ENCODE peak calls at places on chromosomes 16 and 17, in five cellular contexts. L, Z, D, T and W are unnamed samples.

GRCh38 chr16:48354877-48355585 is 30.2 kb downstream of the SIAH1 start:
- DNase-seq in L (no peak), Z (no peak), D (no peak), T (no peak), W (no peak)

GRCh38 chr17:82802141-82802540 is 37.7 kb downstream of the ZNF750 start:
- DNase-seq in L (no peak), Z (no peak), D (peak; percentile 2), T (no peak), W (peak; percentile 70)

GRCh38 chr16:67517661-67518423 is 10.8 kb upstream of the RIPOR1 start:
- DNase-seq in L (no peak), Z (no peak), D (no peak), T (no peak), W (no peak)

GRCh38 chr16:17836868-17837602 is 366.3 kb upstream of the XYLT1 start:
- DNase-seq in L (peak; percentile 88), Z (peak; percentile 54), D (peak; percentile 98), T (peak; percentile 57), W (no peak)

GRCh38 chr17:4920351-4921048 is 11.6 kb upstream of the GP1BA start:
- DNase-seq in L (no peak), Z (no peak), D (peak; percentile 38), T (no peak), W (peak; percentile 72)

GRCh38 chr17:2192367-2193028 is 111.1 kb downstream of the SMG6 start:
- DNase-seq in L (no peak), Z (no peak), D (peak; percentile 99), T (no peak), W (peak; percentile 87)

GRCh38 chr17:51427259-51428255 is 167.2 kb downstream of the UTP18 start:
- DNase-seq in L (no peak), Z (no peak), D (no peak), T (no peak), W (no peak)

GRCh38 chr17:75897076-75898019 is 597 bp upstream of the TRIM65 start:
- DNase-seq in L (peak; percentile 74), Z (no peak), D (no peak), T (no peak), W (no peak)

GRCh38 chr17:42340691-42341127 is 47.5 kb downstream of the STAT3 start:
- DNase-seq in L (no peak), Z (no peak), D (no peak), T (no peak), W (no peak)

GRCh38 chr16:70635356-70636016 is 10.9 kb upstream of the IL34 start:
- DNase-seq in L (no peak), Z (peak; percentile 79), D (peak; percentile 84), T (no peak), W (peak; percentile 53)

GRCh38 chr16:79970551-79971236 is 370.2 kb upstream of the MAF start:
- DNase-seq in L (no peak), Z (no peak), D (no peak), T (no peak), W (peak; percentile 8)

GRCh38 chr17:46176975-46177374 is 16.3 kb downstream of the KANSL1 start:
- DNase-seq in L (no peak), Z (no peak), D (no peak), T (no peak), W (no peak)

GRCh38 chr17:81035389-81036127 is 607 bp downstream of the BAIAP2 start:
- DNase-seq in L (no peak), Z (no peak), D (no peak), T (peak; percentile 65), W (peak; percentile 46)

GRCh38 chr17:81033535-81034167 is 1.3 kb upstream of the BAIAP2 start:
- DNase-seq in L (no peak), Z (no peak), D (no peak), T (no peak), W (no peak)

GRCh38 chr17:81034168-81034777 is 678 bp upstream of the BAIAP2 start:
- DNase-seq in L (peak; percentile 64), Z (no peak), D (no peak), T (no peak), W (peak; percentile 27)

GRCh38 chr17:81036128-81036891 is 1.4 kb downstream of the BAIAP2 start:
- DNase-seq in L (no peak), Z (no peak), D (no peak), T (no peak), W (peak; percentile 28)

DNA sequence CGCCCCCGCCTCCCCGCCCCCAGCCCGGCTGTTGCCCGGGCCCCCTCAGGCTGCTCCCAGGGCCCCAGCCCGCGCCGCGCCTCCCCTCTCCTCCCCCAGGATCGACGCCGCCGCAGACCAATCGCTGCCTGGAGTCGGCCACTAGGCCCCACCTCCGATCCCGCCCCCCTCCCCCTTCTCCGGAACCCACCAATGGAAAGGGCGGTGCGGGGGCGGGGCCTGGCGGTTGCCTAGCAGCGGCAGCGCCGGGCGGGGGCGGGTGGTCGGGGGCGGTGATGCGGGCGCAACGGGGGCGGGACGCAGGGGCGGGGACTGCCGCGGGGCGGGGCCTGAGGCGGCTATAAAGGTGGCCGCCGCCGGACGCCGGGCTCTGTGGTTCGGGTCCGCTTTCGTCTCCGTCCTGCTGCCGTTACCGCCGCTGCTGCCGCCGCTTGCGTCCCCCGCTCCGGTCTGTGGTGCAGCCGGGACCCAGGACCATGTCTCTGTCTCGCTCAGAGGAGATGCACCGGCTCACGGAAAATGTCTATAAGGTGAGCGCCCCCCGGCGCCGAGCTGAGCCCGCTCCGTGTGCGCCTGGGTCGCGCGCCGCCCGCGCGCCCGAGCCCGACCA is at the start of gene BAIAP2:
- DNase-seq in L (peak; percentile 98), Z (peak; percentile 95), D (peak; percentile 90), T (peak; percentile 97), W (peak; percentile 93)
- H3K14ac ChIP-seq in L (no peak within 1 kb of the TSS), Z (peak within 1 kb of the TSS; percentile 56), D (peak within 1 kb of the TSS; percentile 87), T (no peak within 1 kb of the TSS), W (peak within 1 kb of the TSS; percentile 53)

GRCh38 chr16:66381585-66382170 is 15.2 kb downstream of the CDH5 start:
- DNase-seq in L (no peak), Z (no peak), D (no peak), T (no peak), W (no peak)
- H2AFZ ChIP-seq in L (no peak overlapping the region), Z (no peak overlapping the region), D (peak overlapping the region; percentile 8), T (no peak overlapping the region), W (no peak overlapping the region)

DNA sequence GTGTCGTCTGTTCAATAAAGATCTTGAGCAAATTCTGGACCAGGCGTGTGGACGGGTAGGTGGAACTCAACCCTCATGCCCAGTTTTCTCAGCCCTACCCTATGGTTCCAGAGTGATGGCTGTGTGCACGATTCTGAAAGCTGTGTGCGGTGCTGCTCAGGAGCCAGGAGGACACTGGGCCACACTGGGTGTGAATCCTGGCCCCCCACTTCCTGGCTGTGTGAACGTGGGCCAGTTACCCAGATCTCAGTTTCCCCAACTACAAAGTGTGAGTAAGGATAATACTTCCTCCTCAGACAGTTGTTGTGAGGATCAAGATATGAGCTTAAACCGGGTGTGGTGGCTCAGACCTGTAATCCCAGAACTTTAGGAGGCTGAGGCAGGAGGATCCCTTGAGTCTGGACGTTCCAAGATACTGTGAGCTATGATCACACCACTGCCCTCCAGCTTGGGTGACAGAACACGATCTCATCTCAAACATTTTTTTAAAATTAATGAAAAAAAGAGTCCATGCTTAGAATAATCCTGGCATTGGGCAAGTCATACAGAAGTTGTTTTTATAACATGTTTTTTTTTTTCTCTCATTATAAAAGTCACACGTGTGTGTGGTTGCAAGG is 14.7 kb upstream of the MPRIP start:
- DNase-seq in L (no peak), Z (no peak), D (no peak), T (no peak), W (no peak)
- H3K4me2 ChIP-seq in L (no peak overlapping the region), Z (no peak overlapping the region), D (no peak overlapping the region), T (no peak overlapping the region), W (no peak overlapping the region)

DNA sequence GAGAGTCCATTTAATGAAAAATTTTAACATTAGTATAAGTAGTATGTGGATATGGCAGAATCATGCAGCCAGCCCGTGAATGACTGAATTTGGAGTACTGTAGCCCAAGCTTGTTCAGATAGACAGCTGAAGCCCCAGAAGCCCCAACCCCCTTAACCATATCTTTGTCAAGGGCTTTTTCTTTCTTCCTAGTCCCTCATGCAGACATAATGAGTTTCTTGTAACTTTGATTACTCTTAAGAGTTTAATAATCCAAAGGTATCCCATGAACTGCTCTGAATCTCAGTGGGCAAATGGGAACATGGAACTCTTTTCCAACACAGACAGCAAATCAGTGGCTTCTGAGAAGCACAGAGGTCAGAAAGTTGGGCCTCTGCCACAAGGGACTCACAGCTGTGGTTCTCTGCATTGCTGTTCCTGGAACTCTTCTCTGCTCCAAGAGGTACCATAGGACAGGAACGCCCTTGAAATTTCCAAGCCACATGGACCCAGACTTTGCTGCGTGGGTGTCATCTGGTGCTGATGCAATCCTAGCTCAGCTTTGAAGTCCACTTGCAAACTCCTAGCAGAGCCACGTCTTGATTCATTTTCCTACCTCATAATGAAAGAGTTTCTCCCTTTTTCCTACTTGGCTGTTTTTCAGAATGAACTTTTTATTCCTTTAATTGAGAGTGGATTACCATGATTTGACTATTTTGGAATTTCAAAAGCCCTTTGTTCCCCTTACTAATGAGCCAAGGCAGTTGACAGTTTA is 18.1 kb downstream of the LYRM1 start:
- DNase-seq in L (no peak), Z (no peak), D (peak; percentile 35), T (no peak), W (peak; percentile 26)
- H3K14ac ChIP-seq in L (peak overlapping the region; percentile 47), Z (no peak overlapping the region), D (no peak overlapping the region), T (no peak overlapping the region), W (no peak overlapping the region)

GRCh38 chr16:84166796-84167695 is 19.8 kb downstream of the TAF1C start:
- DNase-seq in L (no peak), Z (no peak), D (no peak), T (no peak), W (no peak)

GRCh38 chr16:84174396-84174795 is 12.5 kb downstream of the TAF1C start:
- DNase-seq in L (no peak), Z (no peak), D (no peak), T (no peak), W (no peak)

GRCh38 chr16:84165746-84166145 is 20.6 kb downstream of the DNAAF1 start:
- DNase-seq in L (no peak), Z (no peak), D (no peak), T (no peak), W (no peak)

GRCh38 chr16:84175351-84176081 is 11.3 kb downstream of the TAF1C start:
- DNase-seq in L (peak; percentile 79), Z (peak; percentile 40), D (peak; percentile 53), T (peak; percentile 90), W (peak; percentile 72)

DNA sequence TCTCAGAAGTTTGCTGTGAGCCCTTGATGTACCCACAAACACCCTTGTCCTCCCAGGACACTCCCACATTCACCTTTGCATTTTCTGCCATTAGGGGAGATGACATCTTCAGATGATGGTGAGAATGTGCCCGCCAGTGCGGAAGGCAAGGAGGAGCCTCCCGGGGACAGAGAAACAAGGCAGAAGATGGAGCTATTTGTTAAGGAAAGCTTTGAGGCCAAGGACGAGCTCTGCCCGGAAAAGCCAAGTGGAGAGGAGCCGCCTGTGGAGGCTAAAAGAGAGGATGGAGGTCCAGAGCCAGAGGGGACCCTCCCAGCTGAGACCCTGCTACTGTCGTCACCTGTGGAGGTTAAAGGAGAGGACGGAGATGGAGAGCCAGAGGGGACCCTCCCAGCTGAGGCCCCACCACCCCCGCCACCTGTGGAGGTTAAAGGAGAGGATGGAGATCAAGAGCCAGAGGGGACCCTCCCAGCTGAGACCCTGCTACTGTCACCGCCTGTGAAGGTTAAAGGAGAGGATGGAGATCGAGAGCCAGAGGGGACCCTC is 17.0 kb downstream of the TAF1C start:
- DNase-seq in L (no peak), Z (no peak), D (no peak), T (no peak), W (no peak)
- H2AFZ ChIP-seq in L (no peak overlapping the region), Z (peak overlapping the region; percentile 22), D (no peak overlapping the region), T (peak overlapping the region; percentile 52), W (no peak overlapping the region)

GRCh38 chr16:30569746-30570325 is 1.7 kb downstream of the ZNF688 start:
- DNase-seq in L (peak; percentile 30), Z (no peak), D (no peak), T (no peak), W (no peak)
- H3K4me2 ChIP-seq in L (no peak overlapping the region), Z (no peak overlapping the region), D (no peak overlapping the region), T (no peak overlapping the region), W (no peak overlapping the region)